ENCODE peak calls at places on chromosomes 12 and 14, in five cellular contexts. I is HuH-7.5, C is Caki2, R is NCI-H1417, S is T-helper 22 cell. J is an unnamed sample.

GRCh38 chr12:124474709-124475108 is 92.7 kb downstream of the NCOR2 start:
- DNase-seq in S (no peak), C (no peak), I (no peak), R (no peak), J (no peak)

GRCh38 chr12:130160711-130161231 is 1.5 kb upstream of the FZD10 start:
- DNase-seq in I (no peak), S (no peak), C (no peak), R (no peak), J (no peak)

GRCh38 chr12:8823565-8824300 is 1.3 kb downstream of the A2ML1 start:
- DNase-seq in C (no peak), S (no peak), I (no peak), R (peak), J (no peak)

GRCh38 chr12:12779529-12779928 is 5.9 kb upstream of the APOLD1 start:
- DNase-seq in I (no peak), R (peak), C (peak), S (no peak), J (peak)

GRCh38 chr14:52650774-52651173 is 44.6 kb downstream of the ERO1A start:
- DNase-seq in R (no peak), I (no peak), C (no peak), S (no peak), J (no peak)

GRCh38 chr14:72906316-72906715 is 12.4 kb upstream of the DPF3 start:
- DNase-seq in S (no peak), R (no peak), I (no peak), C (peak), J (peak)

GRCh38 chr12:54273981-54274380 is 5.9 kb downstream of the CBX5 start:
- DNase-seq in C (no peak), R (no peak), S (no peak), I (no peak), J (no peak)

GRCh38 chr12:71756054-71756675 is 1.5 kb downstream of the RAB21 start:
- DNase-seq in I (no peak), C (no peak), R (no peak), S (no peak), J (no peak)

GRCh38 chr14:20436363-20436755 is 393 bp upstream of the KLHL33 start:
- DNase-seq in I (no peak), S (no peak), R (no peak), C (no peak), J (no peak)

GRCh38 chr12:12010277-12011031 is 60.3 kb upstream of the BCL2L14 start:
- DNase-seq in R (no peak), S (peak), I (no peak), C (no peak), J (peak)

J was measured in kidney epithelial cell.